ENCODE peak calls at places on chromosome 7, in ten cellular contexts. Z is heart left ventricle; C is cardiac muscle cell; L is right atrium auricular region; B is naive thymus-derived CD4-positive, alpha-beta T cell; G is lung; N is Panc1; F is DND-41; X is CD4-positive, CD25-positive, alpha-beta regulatory T cell; O is body of pancreas. R is an unnamed sample.

GRCh38 chr7:139230484-139230773 is 608 bp upstream of the UBN2 start:
- DNase-seq in Z (no peak), C (no peak), L (no peak), B (no peak), G (no peak), N (no peak), F (no peak), X (no peak), O (no peak), R (no peak)

GRCh38 chr7:1418505-1419309 is 40.6 kb downstream of the MICALL2 start:
- DNase-seq in Z (no peak), C (peak; percentile 32), L (no peak), B (no peak), G (no peak), N (no peak), F (no peak), X (no peak), O (no peak), R (no peak)

GRCh38 chr7:2633538-2634264 is 1.9 kb downstream of the TTYH3 start:
- DNase-seq in Z (peak; percentile 63), C (peak; percentile 90), L (peak; percentile 84), B (no peak), G (peak; percentile 42), N (no peak), F (peak; percentile 30), X (peak; percentile 24), O (peak; percentile 54), R (no peak)

GRCh38 chr7:6228865-6229264 is 43.6 kb downstream of the CYTH3 start:
- DNase-seq in Z (no peak), C (peak; percentile 82), L (no peak), B (no peak), G (no peak), N (no peak), F (no peak), X (no peak), O (peak; percentile 9), R (no peak)

GRCh38 chr7:133024604-133025003 is 57.3 kb downstream of the CHCHD3 start:
- DNase-seq in Z (no peak), C (peak; percentile 5), L (no peak), B (no peak), G (no peak), N (no peak), F (no peak), X (no peak), O (no peak), R (no peak)

GRCh38 chr7:112414855-112415490 is 35.3 kb upstream of the IFRD1 start:
- DNase-seq in Z (no peak), C (peak; percentile 60), L (no peak), B (peak; percentile 15), G (no peak), N (no peak), F (peak; percentile 19), X (peak; percentile 44), O (peak; percentile 28), R (no peak)

GRCh38 chr7:42315096-42315495 is 78.1 kb upstream of the GLI3 start:
- DNase-seq in Z (no peak), C (no peak), L (no peak), B (no peak), G (no peak), N (no peak), F (no peak), X (no peak), O (no peak), R (no peak)

GRCh38 chr7:19932549-19933249 is 159.3 kb upstream of the TMEM196 start:
- DNase-seq in Z (no peak), C (no peak), L (no peak), B (no peak), G (no peak), N (no peak), F (no peak), X (no peak), O (peak; percentile 67), R (no peak)

GRCh38 chr7:37031571-37032257 is 307.4 kb upstream of the AOAH start:
- DNase-seq in Z (peak; percentile 81), C (peak; percentile 98), L (peak; percentile 95), B (no peak), G (peak; percentile 83), N (peak; percentile 99), F (no peak), X (peak; percentile 28), O (peak; percentile 93), R (no peak)

GRCh38 chr7:122010116-122010515 is 133.9 kb downstream of the AASS start:
- DNase-seq in Z (no peak), C (no peak), L (no peak), B (no peak), G (no peak), N (no peak), F (no peak), X (no peak), O (no peak), R (no peak)

GRCh38 chr7:102836206-102836938 is 76.4 kb upstream of the LRRC17 start:
- DNase-seq in Z (no peak), C (peak; percentile 89), L (no peak), B (no peak), G (no peak), N (peak; percentile 58), F (no peak), X (no peak), O (no peak), R (no peak)

GRCh38 chr7:111756687-111757178 is 194.4 kb upstream of the IMMP2L start:
- DNase-seq in Z (peak; percentile 73), C (peak; percentile 91), L (peak; percentile 75), B (no peak), G (peak; percentile 64), N (no peak), F (peak; percentile 24), X (no peak), O (peak; percentile 28), R (no peak)

GRCh38 chr7:22668971-22669401 is 58.0 kb upstream of the IL6 start:
- DNase-seq in Z (no peak), C (no peak), L (no peak), B (no peak), G (no peak), N (no peak), F (no peak), X (no peak), O (no peak), R (no peak)

GRCh38 chr7:15920953-15921352 is 234.5 kb upstream of the MEOX2 start:
- DNase-seq in Z (no peak), C (no peak), L (no peak), B (no peak), G (no peak), N (no peak), F (no peak), X (no peak), O (no peak), R (no peak)

DNA sequence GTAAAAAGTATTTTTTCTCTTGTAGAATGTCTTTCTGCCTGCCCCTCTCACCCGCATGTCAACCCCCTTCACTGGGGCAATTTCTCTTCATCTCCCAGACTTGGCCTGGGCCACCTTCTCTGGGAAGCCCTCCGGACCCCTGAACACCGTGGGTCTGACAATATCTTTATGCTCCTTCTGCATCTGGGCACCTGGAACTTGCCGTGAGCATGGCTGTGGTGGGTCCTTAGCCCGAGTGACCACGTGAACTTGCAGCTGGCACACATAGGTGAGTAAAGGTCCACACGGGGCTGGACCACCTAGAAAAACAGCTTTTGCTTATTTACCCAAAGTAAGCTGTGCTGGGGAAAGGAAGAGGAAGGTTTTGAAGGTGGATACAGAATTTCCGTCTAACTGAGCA is 600.2 kb downstream of the DNAJB6 start:
- DNase-seq in Z (no peak), C (no peak), L (no peak), B (no peak), G (no peak), N (no peak), F (no peak), X (no peak), O (no peak), R (no peak)
- H3K9me3 ChIP-seq in Z (peaks cover 4% of the 10 kb centered on the region), C (no peaks in the 10 kb centered on the region), L (no peaks in the 10 kb centered on the region), B (no peaks in the 10 kb centered on the region), G (no peaks in the 10 kb centered on the region), N (peaks cover 14% of the 10 kb centered on the region), F (no peaks in the 10 kb centered on the region), X (peaks cover 8% of the 10 kb centered on the region), O (no peaks in the 10 kb centered on the region), R (peaks cover 8% of the 10 kb centered on the region)

DNA sequence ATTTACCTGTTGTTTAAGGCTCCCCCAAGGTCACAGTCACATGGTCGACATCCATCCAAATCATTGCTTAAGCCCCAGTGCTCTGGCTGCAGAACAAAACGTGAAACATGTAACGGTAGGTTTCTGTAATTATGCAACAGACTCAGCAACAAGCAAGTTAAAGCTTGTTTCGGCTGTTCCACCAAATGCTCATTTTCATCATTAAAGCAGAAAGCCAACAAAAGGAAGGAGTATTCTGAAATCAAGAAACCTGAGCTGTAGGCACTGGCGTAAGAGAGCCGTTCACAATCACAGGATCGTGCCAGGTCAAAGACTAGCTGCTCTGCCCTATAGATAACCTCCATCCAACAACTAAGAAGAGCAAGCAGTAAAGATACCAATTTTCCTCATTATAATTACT is 30.0 kb downstream of the LAMB1 start:
- DNase-seq in Z (no peak), C (peak; percentile 75), L (no peak), B (no peak), G (no peak), N (no peak), F (no peak), X (no peak), O (no peak), R (no peak)
- H3K4me1 ChIP-seq in Z (peaks cover 5% of the 10 kb centered on the region), C (peaks cover 13% of the 10 kb centered on the region), L (no peaks in the 10 kb centered on the region), B (no peaks in the 10 kb centered on the region), G (peaks cover 15% of the 10 kb centered on the region), N (no peaks in the 10 kb centered on the region), F (no peaks in the 10 kb centered on the region), X (no peaks in the 10 kb centered on the region), O (peaks cover 24% of the 10 kb centered on the region), R (no peaks in the 10 kb centered on the region)

GRCh38 chr7:55017841-55018240 is 976 bp upstream of the EGFR start:
- DNase-seq in Z (no peak), C (no peak), L (no peak), B (no peak), G (no peak), N (no peak), F (no peak), X (no peak), O (no peak), R (no peak)

GRCh38 chr7:55020481-55020871 is 1.7 kb downstream of the EGFR start:
- DNase-seq in Z (no peak), C (peak; percentile 64), L (no peak), B (no peak), G (peak; percentile 71), N (no peak), F (no peak), X (no peak), O (peak; percentile 79), R (no peak)

GRCh38 chr7:55019691-55020480 is 1.1 kb downstream of the EGFR start:
- DNase-seq in Z (peak; percentile 38), C (no peak), L (no peak), B (no peak), G (no peak), N (no peak), F (no peak), X (no peak), O (peak; percentile 53), R (no peak)

GRCh38 chr7:55019329-55019690 is 493 bp downstream of the EGFR start:
- DNase-seq in Z (peak; percentile 81), C (no peak), L (peak; percentile 83), B (no peak), G (no peak), N (no peak), F (no peak), X (no peak), O (peak; percentile 85), R (no peak)

GRCh38 chr7:55018361-55019328 is at the start of gene EGFR:
- DNase-seq in Z (peak; percentile 85), C (peak; percentile 87), L (peak; percentile 80), B (no peak), G (peak; percentile 86), N (no peak), F (no peak), X (no peak), O (peak; percentile 86), R (no peak)
- H3K27ac ChIP-seq in Z (peak within 1 kb of the TSS; percentile 97), C (no peak within 1 kb of the TSS), L (peak within 1 kb of the TSS; percentile 93), B (no peak within 1 kb of the TSS), G (peak within 1 kb of the TSS; percentile 84), N (peak within 1 kb of the TSS; percentile 91), F (no peak within 1 kb of the TSS), X (no peak within 1 kb of the TSS), O (peak within 1 kb of the TSS; percentile 87), R (no peak within 1 kb of the TSS)

GRCh38 chr7:95250591-95250990 is 73.7 kb downstream of the PON1 start:
- DNase-seq in Z (no peak), C (no peak), L (no peak), B (no peak), G (no peak), N (no peak), F (no peak), X (no peak), O (no peak), R (no peak)
- H3K9me3 ChIP-seq in Z (no peaks in the 10 kb centered on the region), C (no peaks in the 10 kb centered on the region), L (no peaks in the 10 kb centered on the region), B (no peaks in the 10 kb centered on the region), G (no peaks in the 10 kb centered on the region), N (no peaks in the 10 kb centered on the region), F (no peaks in the 10 kb centered on the region), X (no peaks in the 10 kb centered on the region), O (no peaks in the 10 kb centered on the region), R (no peaks in the 10 kb centered on the region)